ENCODE peak calls at places on chromosomes 16 and 17, in eight cellular contexts. I is pancreas, Q is PC-3, L is ascending aorta, G is thoracic aorta, R is right atrium auricular region, B is AG04450, F is ovary. D is an unnamed sample.

GRCh38 chr17:61444831-61445230 is 7.4 kb upstream of the TBX4 start:
- DNase-seq in I (no peak), Q (peak), L (no peak), G (no peak), R (no peak), B (no peak), F (no peak), D (no peak)

GRCh38 chr16:383326-384020 is 1.7 kb upstream of the PGAP6 start:
- DNase-seq in I (peak), Q (peak), L (no peak), G (no peak), R (no peak), B (no peak), F (no peak), D (no peak)

GRCh38 chr16:64969221-64969620 is 152.6 kb downstream of the CDH11 start:
- DNase-seq in I (no peak), Q (no peak), L (no peak), G (no peak), R (no peak), B (no peak), F (no peak), D (no peak)

GRCh38 chr16:10183606-10183959 is 1.4 kb upstream of the GRIN2A start:
- DNase-seq in I (no peak), Q (no peak), L (no peak), G (no peak), R (no peak), B (no peak), F (no peak), D (no peak)

GRCh38 chr16:54928421-54929089 is 2.1 kb upstream of the IRX5 start:
- DNase-seq in I (peak), Q (no peak), L (peak), G (no peak), R (no peak), B (no peak), F (peak), D (peak)

GRCh38 chr16:1011316-1012082 is 29.9 kb downstream of the SOX8 start:
- DNase-seq in I (no peak), Q (no peak), L (no peak), G (no peak), R (no peak), B (no peak), F (no peak), D (no peak)

GRCh38 chr17:15263206-15263579 is 1.9 kb downstream of the PMP22 start:
- DNase-seq in I (peak), Q (peak), L (peak), G (peak), R (peak), B (peak), F (peak), D (peak)

GRCh38 chr17:76370261-76370993 is 14.0 kb upstream of the SPHK1 start:
- DNase-seq in I (peak), Q (peak), L (peak), G (peak), R (peak), B (peak), F (peak), D (peak)

GRCh38 chr16:61814716-61815347 is 221.4 kb downstream of the CDH8 start:
- DNase-seq in I (no peak), Q (no peak), L (no peak), G (no peak), R (no peak), B (no peak), F (no peak), D (no peak)

GRCh38 chr16:62035115-62036092 is 834 bp downstream of the CDH8 start:
- DNase-seq in I (no peak), Q (no peak), L (no peak), G (no peak), R (no peak), B (no peak), F (no peak), D (no peak)

GRCh38 chr16:21997693-21998480 is 3.0 kb downstream of the PDZD9 start:
- DNase-seq in I (no peak), Q (no peak), L (no peak), G (no peak), R (no peak), B (no peak), F (no peak), D (no peak)

GRCh38 chr17:27504188-27504995 is 48.1 kb downstream of the KSR1 start:
- DNase-seq in I (no peak), Q (no peak), L (no peak), G (no peak), R (no peak), B (no peak), F (no peak), D (no peak)

GRCh38 chr17:72446118-72446517 is 325.3 kb downstream of the SOX9 start:
- DNase-seq in I (no peak), Q (no peak), L (no peak), G (no peak), R (no peak), B (no peak), F (no peak), D (no peak)

GRCh38 chr16:84848991-84849634 is 29.3 kb downstream of the CRISPLD2 start:
- DNase-seq in I (no peak), Q (no peak), L (no peak), G (no peak), R (no peak), B (no peak), F (no peak), D (no peak)

GRCh38 chr16:1691956-1692355 is 13.9 kb downstream of the JPT2 start:
- DNase-seq in I (no peak), Q (peak), L (no peak), G (no peak), R (no peak), B (no peak), F (no peak), D (no peak)

GRCh38 chr17:4903051-4903818 is at the start of gene CHRNE:
- DNase-seq in I (peak), Q (peak), L (peak), G (peak), R (peak), B (peak), F (peak), D (peak)

GRCh38 chr17:38693700-38694329 is 11.3 kb upstream of the MLLT6 start:
- DNase-seq in I (peak), Q (no peak), L (peak), G (no peak), R (peak), B (no peak), F (peak), D (peak)

GRCh38 chr17:81189670-81190530 is 23.9 kb upstream of the AATK start:
- DNase-seq in I (no peak), Q (no peak), L (no peak), G (no peak), R (no peak), B (no peak), F (no peak), D (no peak)

DNA sequence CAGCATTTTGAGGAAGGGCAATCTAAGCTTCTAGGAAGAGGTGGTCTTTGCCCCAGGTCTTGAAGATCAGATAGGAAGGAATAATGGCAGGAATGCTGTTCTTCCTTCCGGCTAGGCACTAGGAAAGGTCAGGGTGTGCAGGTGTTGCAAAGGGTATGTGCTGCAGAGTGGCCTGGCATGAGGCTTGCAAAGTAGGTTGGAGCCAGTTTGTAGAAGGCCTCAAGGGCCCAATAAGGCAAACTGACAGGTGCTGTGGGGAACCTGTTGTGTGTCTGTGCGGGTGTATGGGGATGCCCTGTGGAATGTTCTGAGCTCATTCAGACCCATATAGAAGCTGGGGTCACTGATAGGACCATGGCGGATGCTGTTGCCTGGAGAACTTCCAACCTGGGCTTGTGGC is 12.7 kb downstream of the MSI2 start:
- DNase-seq in I (no peak), Q (no peak), L (no peak), G (no peak), R (no peak), B (no peak), F (no peak), D (no peak)
- H3K27ac ChIP-seq in I (no peak), Q (no peak), L (no peak), G (no peak), R (no peak), B (no peak), F (no peak), D (no peak)

GRCh38 chr17:69325518-69326301 is 1.2 kb downstream of the ABCA5 start:
- DNase-seq in I (peak), Q (peak), L (no peak), G (no peak), R (no peak), B (no peak), F (no peak), D (no peak)

GRCh38 chr17:69320210-69320907 is 6.6 kb downstream of the ABCA5 start:
- DNase-seq in I (no peak), Q (peak), L (no peak), G (no peak), R (no peak), B (no peak), F (no peak), D (no peak)

GRCh38 chr17:69317625-69318024 is 9.3 kb downstream of the ABCA5 start:
- DNase-seq in I (no peak), Q (no peak), L (no peak), G (no peak), R (no peak), B (no peak), F (no peak), D (no peak)

GRCh38 chr17:69323806-69324205 is 3.1 kb downstream of the ABCA5 start:
- DNase-seq in I (no peak), Q (no peak), L (no peak), G (no peak), R (no peak), B (no peak), F (no peak), D (no peak)

GRCh38 chr17:69320908-69321238 is 6.1 kb downstream of the ABCA5 start:
- DNase-seq in I (no peak), Q (no peak), L (no peak), G (no peak), R (no peak), B (no peak), F (no peak), D (no peak)
- H3K4me3 ChIP-seq in I (no peak), Q (no peak), L (no peak), G (no peak), R (no peak), B (no peak), F (no peak), D (no peak)

GRCh38 chr17:2996208-2996855 is 67.1 kb downstream of the OR1D5 start:
- DNase-seq in I (peak), Q (no peak), L (no peak), G (no peak), R (no peak), B (no peak), F (peak), D (no peak)

GRCh38 chr17:2995362-2995761 is 68.0 kb downstream of the OR1D5 start:
- DNase-seq in I (no peak), Q (no peak), L (no peak), G (no peak), R (no peak), B (no peak), F (no peak), D (no peak)

GRCh38 chr17:3002538-3003301 is 60.7 kb downstream of the OR1D5 start:
- DNase-seq in I (peak), Q (no peak), L (no peak), G (no peak), R (no peak), B (no peak), F (no peak), D (no peak)

GRCh38 chr17:2994441-2994840 is 69.0 kb downstream of the OR1D5 start:
- DNase-seq in I (no peak), Q (no peak), L (no peak), G (no peak), R (no peak), B (no peak), F (no peak), D (no peak)

GRCh38 chr17:2996938-2997670 is 66.3 kb downstream of the OR1D5 start:
- DNase-seq in I (peak), Q (peak), L (no peak), G (no peak), R (no peak), B (no peak), F (no peak), D (no peak)
- H3K27ac ChIP-seq in I (peak), Q (no peak), L (no peak), G (no peak), R (no peak), B (peak), F (peak), D (no peak)

DNA sequence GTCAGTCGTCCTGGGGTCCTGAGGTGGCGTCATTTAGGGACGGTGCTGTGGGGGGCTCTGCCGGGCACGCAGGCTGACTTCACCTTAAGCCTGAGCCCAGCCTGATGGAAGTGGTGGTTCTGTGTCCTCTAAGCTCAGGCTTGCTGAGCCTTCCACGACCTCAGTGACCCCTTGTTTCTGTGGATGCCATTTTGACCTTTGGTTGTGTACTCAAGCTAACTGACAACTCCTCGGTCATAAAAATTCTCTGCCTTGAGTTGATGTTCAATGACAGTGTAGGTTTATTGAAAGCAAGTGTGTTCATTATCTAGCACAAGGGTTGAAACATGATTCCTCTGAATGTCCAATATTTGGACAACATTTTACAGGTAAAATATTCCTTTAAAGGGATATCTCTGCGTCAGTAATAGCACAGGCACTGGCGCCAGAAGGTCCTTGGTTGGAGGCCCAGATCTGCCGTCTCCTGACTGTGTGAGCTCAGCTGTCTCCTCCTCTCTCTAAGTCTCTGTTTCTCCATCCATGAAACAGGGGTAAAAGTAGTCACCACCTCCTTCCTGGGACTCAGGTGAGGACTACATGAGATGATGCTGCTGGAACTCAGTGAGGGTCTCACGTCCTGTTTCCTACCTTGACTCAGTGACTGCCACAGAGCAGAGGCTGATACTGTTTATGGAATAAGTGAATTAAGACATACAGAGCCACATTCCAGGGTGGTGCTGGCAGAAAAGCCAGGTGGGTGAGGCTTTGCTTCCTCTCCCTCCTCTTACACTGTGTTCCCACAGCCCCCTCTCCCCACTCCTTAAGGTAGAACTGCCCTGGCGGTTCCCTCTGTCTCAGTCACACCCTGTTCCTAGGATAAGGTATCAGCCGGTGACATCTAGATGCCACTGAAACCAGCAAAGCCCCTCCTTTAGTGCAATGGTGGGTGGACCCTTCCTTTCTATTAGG is 75.7 kb downstream of the IRF8 start:
- DNase-seq in I (no peak), Q (no peak), L (no peak), G (no peak), R (no peak), B (no peak), F (no peak), D (no peak)
- H3K4me3 ChIP-seq in I (no peak), Q (no peak), L (no peak), G (no peak), R (no peak), B (no peak), F (no peak), D (no peak)

GRCh38 chr17:79485399-79485985 is 125.4 kb downstream of the RBFOX3 start:
- DNase-seq in I (no peak), Q (no peak), L (no peak), G (no peak), R (no peak), B (no peak), F (no peak), D (no peak)

GRCh38 chr17:79484600-79485398 is 126.1 kb downstream of the RBFOX3 start:
- DNase-seq in I (no peak), Q (no peak), L (no peak), G (no peak), R (no peak), B (no peak), F (no peak), D (no peak)

GRCh38 chr17:79483122-79483521 is 127.7 kb downstream of the RBFOX3 start:
- DNase-seq in I (no peak), Q (no peak), L (no peak), G (no peak), R (no peak), B (no peak), F (no peak), D (no peak)

GRCh38 chr17:79483842-79484241 is 127.0 kb downstream of the RBFOX3 start:
- DNase-seq in I (no peak), Q (no peak), L (no peak), G (no peak), R (no peak), B (no peak), F (no peak), D (no peak)

GRCh38 chr17:79482719-79483118 is 128.1 kb downstream of the RBFOX3 start:
- DNase-seq in I (no peak), Q (no peak), L (no peak), G (no peak), R (no peak), B (no peak), F (no peak), D (no peak)
- H3K27ac ChIP-seq in I (no peak), Q (no peak), L (no peak), G (no peak), R (no peak), B (no peak), F (no peak), D (no peak)

DNA sequence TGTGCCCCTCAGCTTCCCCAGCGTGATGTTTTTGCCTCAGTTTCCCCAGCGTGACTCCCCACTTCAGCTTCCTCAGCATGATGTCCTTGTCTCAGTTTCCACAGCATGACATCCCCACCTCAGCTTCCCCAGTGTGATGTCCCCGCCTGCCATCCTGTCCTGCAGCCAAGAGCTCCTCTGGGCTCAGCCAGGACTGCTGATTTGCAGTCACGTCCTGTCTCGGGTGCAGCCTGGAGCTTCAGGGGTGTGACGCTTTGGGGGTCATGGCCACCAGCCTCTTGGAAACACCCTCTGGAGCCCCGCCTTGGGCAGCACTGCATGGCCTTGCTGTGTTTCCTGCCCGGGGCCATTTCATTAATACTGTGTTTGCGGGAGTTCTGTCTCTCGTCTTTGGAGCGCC is 16.5 kb upstream of the NUDT16L1 start:
- DNase-seq in I (no peak), Q (no peak), L (no peak), G (no peak), R (no peak), B (no peak), F (no peak), D (no peak)
- H3K4me3 ChIP-seq in I (no peak), Q (no peak), L (no peak), G (no peak), R (no peak), B (no peak), F (no peak), D (no peak)

DNA sequence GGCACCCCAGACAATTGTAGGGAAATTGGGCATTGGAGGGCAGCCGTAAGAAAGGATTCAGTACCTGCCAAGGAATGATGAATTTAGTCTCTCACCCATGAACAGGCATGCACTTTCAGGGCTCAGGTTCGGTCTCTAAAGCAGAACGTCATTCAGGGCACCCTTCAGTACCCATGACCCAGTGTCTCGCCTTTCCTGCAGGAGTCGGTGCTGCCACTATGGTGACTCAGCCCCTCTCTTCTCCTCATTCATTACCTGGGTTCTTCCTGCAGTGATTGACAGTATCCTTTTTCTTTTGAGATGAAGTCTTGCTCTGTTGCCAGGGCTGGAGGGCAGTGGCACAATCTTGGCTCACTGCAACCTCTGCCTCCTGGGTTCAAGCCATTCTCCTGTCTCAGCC is 8.4 kb downstream of the SOST start:
- DNase-seq in I (no peak), Q (peak), L (no peak), G (no peak), R (no peak), B (no peak), F (no peak), D (no peak)
- H3K27ac ChIP-seq in I (no peak), Q (peak), L (no peak), G (peak), R (no peak), B (no peak), F (no peak), D (no peak)

GRCh38 chr17:67833946-67834631 is 8.8 kb downstream of the BPTF start:
- DNase-seq in I (no peak), Q (peak), L (no peak), G (no peak), R (no peak), B (no peak), F (no peak), D (no peak)

GRCh38 chr17:67833134-67833533 is 7.8 kb downstream of the BPTF start:
- DNase-seq in I (no peak), Q (peak), L (no peak), G (no peak), R (no peak), B (no peak), F (no peak), D (no peak)

GRCh38 chr17:67830440-67830839 is 5.1 kb downstream of the BPTF start:
- DNase-seq in I (no peak), Q (peak), L (no peak), G (no peak), R (no peak), B (no peak), F (no peak), D (no peak)

GRCh38 chr17:67829331-67829730 is 4.0 kb downstream of the BPTF start:
- DNase-seq in I (no peak), Q (peak), L (no peak), G (no peak), R (peak), B (no peak), F (no peak), D (no peak)

DNA sequence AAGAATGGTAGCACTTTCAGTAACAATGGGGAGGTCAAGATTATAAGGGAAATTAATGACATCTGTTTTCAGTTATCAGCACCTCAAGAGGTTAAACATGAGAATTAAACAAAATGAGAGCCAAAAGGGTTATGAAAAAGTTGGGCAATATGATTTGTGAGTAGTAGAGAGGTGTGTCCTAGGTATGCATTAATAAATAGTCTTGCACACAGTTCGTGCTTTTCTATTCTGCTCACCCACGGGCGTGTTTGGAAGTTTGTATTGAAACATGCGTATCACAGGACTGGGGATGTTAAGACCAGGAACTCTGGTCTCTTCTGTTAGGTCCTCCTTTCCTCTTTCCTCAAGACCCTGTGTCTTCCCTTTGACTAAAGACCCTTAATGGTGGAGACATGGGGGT is 6.0 kb downstream of the BPTF start:
- DNase-seq in I (no peak), Q (peak), L (no peak), G (no peak), R (no peak), B (no peak), F (no peak), D (no peak)
- H3K4me3 ChIP-seq in I (no peak), Q (no peak), L (no peak), G (no peak), R (no peak), B (no peak), F (no peak), D (no peak)

GRCh38 chr17:11948791-11949190 is 48.5 kb downstream of the ZNF18 start:
- DNase-seq in I (no peak), Q (peak), L (no peak), G (no peak), R (no peak), B (peak), F (peak), D (peak)
- H3K27ac ChIP-seq in I (no peak), Q (no peak), L (no peak), G (no peak), R (no peak), B (no peak), F (peak), D (no peak)